ENCODE peak calls at places on chromosomes 11 and 22, in four cellular contexts. D is NCI-H2029, L is KBM-7, W is tibial nerve. K is an unnamed sample.

GRCh38 chr11:130636672-130637463 is 188.4 kb downstream of the ADAMTS15 start:
- DNase-seq in D (peak), W (no peak), L (no peak), K (peak)

GRCh38 chr11:2708757-2709281 is 9.0 kb upstream of the KCNQ1OT1 start:
- DNase-seq in W (peak), L (no peak), D (no peak), K (no peak)

GRCh38 chr11:61362542-61362875 is 335 bp downstream of the TMEM138 start:
- DNase-seq in L (no peak), D (peak), W (no peak), K (no peak)

GRCh38 chr11:12377106-12377823 is at the start of gene PARVA:
- DNase-seq in W (peak), L (no peak), D (peak), K (peak)

GRCh38 chr11:47186076-47186936 is at the start of gene PACSIN3:
- DNase-seq in D (no peak), L (peak), W (no peak), K (no peak)

GRCh38 chr22:28029201-28029948 is 110.3 kb upstream of the PITPNB start:
- DNase-seq in D (peak), L (peak), W (no peak), K (no peak)

GRCh38 chr11:103494491-103494890 is 385.3 kb downstream of the DYNC2H1 start:
- DNase-seq in W (no peak), L (no peak), D (no peak), K (no peak)

GRCh38 chr11:71247551-71248250 is 4.7 kb downstream of the SHANK2 start:
- DNase-seq in D (no peak), L (no peak), W (no peak), K (no peak)

K was measured in T1000.